ENCODE peak calls at places on chromosomes 5 and 9, in seven cellular contexts. M, Q, S, T, L, X and J are unnamed samples.

GRCh38 chr9:135010363-135010860 is 77.1 kb upstream of the OLFM1 start:
- DNase-seq in S (no peak), X (no peak), L (no peak), M (no peak), T (no peak), Q (no peak), J (no peak)

GRCh38 chr5:112649882-112650281 is 87.8 kb upstream of the APC start:
- DNase-seq in L (no peak), X (no peak), Q (no peak), M (no peak), S (no peak), T (no peak), J (no peak)

GRCh38 chr5:97002983-97003382 is 67.1 kb downstream of the LNPEP start:
- DNase-seq in T (no peak), S (no peak), M (no peak), X (no peak), L (no peak), Q (no peak), J (no peak)

GRCh38 chr5:142817031-142817430 is 46.9 kb downstream of the ARHGAP26 start:
- DNase-seq in X (no peak), L (no peak), T (no peak), Q (no peak), S (no peak), M (no peak), J (no peak)

GRCh38 chr9:104564358-104564757 is 4.6 kb upstream of the OR13C8 start:
- DNase-seq in X (no peak), T (no peak), S (no peak), L (no peak), M (no peak), Q (no peak), J (no peak)

GRCh38 chr9:77534376-77535057 is 113.6 kb downstream of the GNA14 start:
- DNase-seq in L (no peak), T (no peak), S (no peak), M (no peak), Q (no peak), X (no peak), J (no peak)

GRCh38 chr5:51416149-51416548 is 32.9 kb downstream of the ISL1 start:
- DNase-seq in T (no peak), S (no peak), X (no peak), L (no peak), Q (no peak), M (no peak), J (no peak)

GRCh38 chr9:129131300-129132145 is 20.3 kb downstream of the PTPA start:
- DNase-seq in Q (peak), X (peak), T (peak), L (peak), S (peak), M (peak), J (peak)

GRCh38 chr5:169978744-169979143 is 1.6 kb downstream of the INSYN2B start:
- DNase-seq in S (no peak), Q (no peak), T (no peak), X (no peak), M (no peak), L (no peak), J (no peak)

GRCh38 chr5:1806974-1807373 is 5.8 kb downstream of the NDUFS6 start:
- DNase-seq in L (no peak), Q (no peak), X (no peak), T (no peak), M (no peak), S (no peak), J (no peak)

GRCh38 chr5:376951-377325 is 55.4 kb downstream of the AHRR start:
- DNase-seq in T (no peak), S (no peak), L (no peak), X (peak), M (no peak), Q (peak), J (no peak)

GRCh38 chr5:134590992-134591659 is 41.5 kb downstream of the SAR1B start:
- DNase-seq in S (no peak), X (no peak), Q (peak), L (no peak), T (no peak), M (no peak), J (no peak)

GRCh38 chr5:52580921-52581320 is 206.8 kb upstream of the ITGA1 start:
- DNase-seq in M (no peak), T (no peak), Q (no peak), S (no peak), L (no peak), X (no peak), J (no peak)

GRCh38 chr9:85715587-85715986 is 26.2 kb downstream of the AGTPBP1 start:
- DNase-seq in T (no peak), L (peak), S (no peak), Q (no peak), M (no peak), X (no peak), J (peak)

GRCh38 chr9:137241490-137242328 is 622 bp downstream of the TUBB4B start:
- DNase-seq in L (no peak), M (no peak), X (peak), S (peak), Q (peak), T (no peak), J (peak)

GRCh38 chr9:13719410-13719809 is 439.9 kb upstream of the MPDZ start:
- DNase-seq in T (no peak), X (no peak), M (no peak), S (no peak), L (no peak), Q (no peak), J (no peak)